ENCODE peak calls at places on chromosomes 12 and 14, in four cellular contexts. W is GM12865; S is GM20000; C is activated CD8-positive, alpha-beta T cell treated with anti-CD3 and anti-CD28 coated beads for 36 hours. E is an unnamed sample.

GRCh38 chr12:129902371-129903091 is 1.3 kb downstream of the TMEM132D start:
- DNase-seq in W (no peak), S (no peak), C (no peak), E (no peak)

GRCh38 chr12:96070670-96071279 is 35.4 kb upstream of the LTA4H start:
- DNase-seq in W (peak), S (peak), C (no peak), E (no peak)

GRCh38 chr12:29238822-29239291 is 89.8 kb downstream of the FAR2 start:
- DNase-seq in W (no peak), S (no peak), C (no peak), E (no peak)

GRCh38 chr12:19970116-19970515 is 398.2 kb upstream of the PDE3A start:
- DNase-seq in W (no peak), S (no peak), C (no peak), E (no peak)

GRCh38 chr12:4441355-4442330 is 4.0 kb downstream of the FGF6 start:
- DNase-seq in W (peak), S (no peak), C (no peak), E (no peak)

GRCh38 chr12:2582631-2583616 is 211.8 kb upstream of the FKBP4 start:
- DNase-seq in W (peak), S (peak), C (peak), E (peak)

GRCh38 chr12:19431407-19432308 is 7.6 kb upstream of the AEBP2 start:
- DNase-seq in W (peak), S (peak), C (peak), E (no peak)

GRCh38 chr12:66637693-66638301 is 41.1 kb downstream of the GRIP1 start:
- DNase-seq in W (no peak), S (peak), C (no peak), E (no peak)

GRCh38 chr12:104190151-104190550 is 25.4 kb upstream of the TXNRD1 start:
- DNase-seq in W (no peak), S (no peak), C (no peak), E (no peak)

GRCh38 chr12:78290606-78291345 is 460.1 kb downstream of the NAV3 start:
- DNase-seq in W (no peak), S (no peak), C (no peak), E (no peak)

GRCh38 chr12:91988076-91988475 is 157.6 kb downstream of the BTG1 start:
- DNase-seq in W (no peak), S (no peak), C (no peak), E (no peak)

GRCh38 chr14:100651999-100652508 is 64.8 kb upstream of the BEGAIN start:
- DNase-seq in W (no peak), S (no peak), C (no peak), E (no peak)

GRCh38 chr14:95464103-95464502 is 52.3 kb downstream of the SYNE3 start:
- DNase-seq in W (no peak), S (no peak), C (no peak), E (no peak)

GRCh38 chr12:91813701-91814100 is 331.9 kb downstream of the BTG1 start:
- DNase-seq in W (no peak), S (no peak), C (peak), E (no peak)

GRCh38 chr12:100539209-100539608 is 34.3 kb upstream of the GAS2L3 start:
- DNase-seq in W (peak), S (peak), C (peak), E (no peak)

GRCh38 chr12:40446385-40446784 is 221.6 kb downstream of the LRRK2 start:
- DNase-seq in W (peak), S (peak), C (no peak), E (no peak)

GRCh38 chr12:98544741-98545140 is 29.4 kb downstream of the TMPO start:
- DNase-seq in W (no peak), S (no peak), C (no peak), E (no peak)

GRCh38 chr12:107283652-107284051 is 190.3 kb upstream of the CRY1 start:
- DNase-seq in W (peak), S (no peak), C (no peak), E (no peak)

GRCh38 chr12:115343601-115344000 is 659.6 kb upstream of the TBX3 start:
- DNase-seq in W (no peak), S (no peak), C (no peak), E (no peak)
- TF ChIP-seq CTCF in W (no peak), S (no peak), C (no peak), E (no peak)

GRCh38 chr12:388012-388411 is 1.1 kb downstream of the KDM5A start:
- DNase-seq in W (no peak), S (no peak), C (no peak), E (no peak)

GRCh38 chr12:386651-387050 is 2.5 kb downstream of the KDM5A start:
- DNase-seq in W (no peak), S (no peak), C (no peak), E (no peak)

GRCh38 chr12:388547-389137 is 478 bp downstream of the KDM5A start:
- DNase-seq in W (peak), S (peak), C (peak), E (no peak)

DNA sequence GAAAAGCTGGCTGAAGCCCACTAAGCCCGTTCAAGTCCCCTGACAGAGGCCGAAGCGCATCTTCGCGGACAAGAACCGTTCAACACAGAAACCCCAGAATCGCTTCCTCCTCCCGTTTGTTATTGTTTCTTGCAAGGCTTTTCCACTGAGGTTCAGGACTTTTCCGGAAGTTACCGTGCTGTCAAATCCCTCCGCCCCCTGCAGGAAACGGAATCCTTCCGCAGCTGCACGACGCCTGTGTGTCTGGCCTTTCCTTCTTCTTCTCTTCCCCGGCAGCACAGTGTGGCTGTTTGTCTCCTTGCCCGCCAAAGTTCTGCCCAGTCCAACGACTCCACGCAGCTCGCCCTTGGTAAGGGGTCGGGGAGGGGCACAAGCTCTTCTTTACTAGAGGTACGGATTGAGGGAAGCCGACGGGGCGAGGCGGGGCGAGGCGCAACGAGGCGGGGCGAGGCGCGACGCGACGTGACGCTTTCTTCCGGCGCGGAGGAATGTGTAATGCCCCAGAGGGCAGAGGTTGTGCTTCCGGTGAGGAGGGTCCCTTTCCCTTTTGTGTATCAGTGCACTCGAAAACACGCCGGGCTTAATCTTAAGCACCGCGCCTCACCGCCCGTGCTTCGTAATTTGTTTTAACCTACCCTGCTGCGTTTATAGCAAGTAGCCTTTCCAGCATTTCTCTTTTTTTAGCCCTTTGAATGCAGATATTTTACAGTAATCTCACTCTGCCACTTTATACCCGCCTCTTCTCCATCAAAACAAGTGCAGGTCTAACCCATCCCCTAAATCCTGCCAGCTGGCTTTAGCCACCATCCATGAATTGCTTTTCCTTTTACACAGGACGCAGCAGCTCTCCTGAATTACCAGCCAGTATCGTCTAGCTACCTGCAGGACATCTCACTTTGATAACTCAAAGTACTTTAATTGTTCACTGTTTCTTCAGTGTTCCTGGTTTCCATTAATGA is at the start of gene KDM5A:
- DNase-seq in W (peak), S (peak), C (peak), E (peak)
- TF ChIP-seq CTCF in W (no peak), S (no peak), C (no peak), E (no peak)

DNA sequence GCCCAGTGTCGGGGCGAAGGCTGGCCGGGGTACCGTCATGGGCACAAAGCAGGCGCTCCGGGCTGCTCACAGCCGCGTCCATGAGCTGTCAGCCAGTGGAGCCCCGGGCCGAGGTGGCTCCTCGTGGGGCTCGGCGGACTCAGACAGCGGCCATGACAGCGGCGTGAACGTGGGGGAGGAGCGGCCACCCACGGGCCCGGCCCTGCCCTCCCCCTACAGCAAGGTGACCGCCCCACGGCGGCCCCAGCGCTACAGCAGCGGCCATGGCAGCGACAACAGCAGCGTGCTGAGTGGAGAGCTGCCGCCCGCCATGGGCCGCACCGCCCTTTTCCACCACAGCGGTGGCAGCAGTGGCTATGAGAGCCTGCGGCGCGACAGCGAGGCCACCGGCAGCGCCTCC is 39.0 kb downstream of the KIF26A start:
- DNase-seq in W (no peak), S (no peak), C (no peak), E (no peak)
- TF ChIP-seq CTCF in W (no peak), S (no peak), C (no peak), E (no peak)

DNA sequence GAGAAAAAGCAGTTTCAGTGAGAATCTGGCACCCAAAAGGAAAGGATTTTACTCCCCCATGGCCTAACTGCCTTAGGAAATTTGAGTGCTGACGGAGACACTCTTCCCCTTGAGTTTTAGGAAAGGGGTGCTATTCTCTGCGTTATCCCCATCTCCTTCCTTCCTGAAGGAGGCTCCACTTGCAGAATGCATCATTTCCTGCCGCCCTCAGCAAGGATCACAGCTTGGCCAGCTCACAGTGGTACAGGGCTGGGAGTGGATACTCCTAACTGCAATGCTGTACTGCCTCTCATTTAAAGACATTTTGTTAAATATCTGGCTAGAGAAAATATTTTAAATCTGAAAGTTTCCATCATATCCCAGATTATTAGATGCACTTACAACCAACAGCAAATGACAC is 33.0 kb downstream of the RDH12 start:
- DNase-seq in W (no peak), S (no peak), C (no peak), E (no peak)
- TF ChIP-seq CTCF in W (no peak), S (no peak), C (no peak), E (no peak)

GRCh38 chr14:103905861-103906456 is 22.3 kb upstream of the TDRD9 start:
- DNase-seq in W (no peak), S (no peak), C (peak), E (no peak)
- TF ChIP-seq CTCF in W (peak), S (peak), C (peak), E (peak)

GRCh38 chr14:81738946-81739659 is 205.4 kb upstream of the SEL1L start:
- DNase-seq in W (no peak), S (no peak), C (no peak), E (no peak)

GRCh38 chr14:81743605-81744004 is 210.0 kb upstream of the SEL1L start:
- DNase-seq in W (no peak), S (no peak), C (no peak), E (no peak)

DNA sequence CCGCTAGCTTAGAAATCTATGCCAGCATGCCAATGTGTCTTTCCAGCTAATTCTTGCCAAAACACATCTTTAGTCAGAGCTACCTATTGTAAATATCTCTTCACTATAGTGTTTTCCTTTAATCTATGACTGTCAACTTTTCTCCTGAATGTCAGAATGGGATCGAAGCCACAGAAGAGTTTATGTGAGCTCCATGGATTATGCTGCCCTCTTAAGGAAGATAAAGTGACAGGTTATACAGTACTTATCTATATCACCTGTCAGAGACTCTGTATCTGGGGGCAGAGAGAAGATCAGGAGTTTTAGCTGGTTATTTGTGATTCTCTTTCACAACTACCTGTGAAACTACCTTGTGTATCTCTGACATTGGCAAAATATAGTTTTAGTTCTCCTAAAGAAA is 204.3 kb upstream of the SEL1L start:
- DNase-seq in W (no peak), S (no peak), C (no peak), E (no peak)
- TF ChIP-seq CTCF in W (no peak), S (no peak), C (no peak), E (no peak)

GRCh38 chr12:118103601-118104382 is at the start of gene VSIG10:
- DNase-seq in W (peak), S (peak), C (peak), E (no peak)
- TF ChIP-seq CTCF in W (no peak), S (no peak), C (no peak), E (no peak)

E was measured in CD14-positive monocyte.